ENCODE peak calls at places on chromosomes 11 and 22, in six cellular contexts. O, Y, E, S, U and W are unnamed samples.
A peak's percentile ranks its signal among the peaks of the same experiment; 100 is the strongest.

GRCh38 chr11:284081-285020 is 4.6 kb upstream of the PGGHG start:
- DNase-seq in E (no peak), S (no peak), O (no peak), U (no peak), Y (no peak), W (no peak)

GRCh38 chr11:64590763-64591221 is at the start of gene SLC22A12:
- DNase-seq in Y (no peak), O (no peak), E (no peak), U (no peak), S (no peak), W (no peak)

GRCh38 chr11:911031-911889 is 650 bp upstream of the CHID1 start:
- DNase-seq in Y (peak; percentile 52), O (no peak), S (peak; percentile 47), E (peak; percentile 53), U (peak; percentile 81), W (peak; percentile 76)

GRCh38 chr11:61814958-61815789 is 1.6 kb downstream of the FADS1 start:
- DNase-seq in Y (peak; percentile 37), E (peak; percentile 90), U (peak; percentile 99), S (peak; percentile 97), O (peak; percentile 84), W (peak; percentile 83)

GRCh38 chr11:106996691-106997090 is 21.6 kb downstream of the GUCY1A2 start:
- DNase-seq in Y (no peak), O (no peak), E (no peak), U (peak; percentile 21), S (no peak), W (no peak)

GRCh38 chr11:28529540-28530410 is 421.6 kb downstream of the METTL15 start:
- DNase-seq in E (peak; percentile 70), O (no peak), S (peak; percentile 85), U (peak; percentile 77), Y (peak; percentile 26), W (peak; percentile 86)

GRCh38 chr11:3217751-3218482 is 696 bp downstream of the MRGPRG start:
- DNase-seq in S (no peak), U (no peak), O (no peak), Y (no peak), E (no peak), W (no peak)

GRCh38 chr11:47052576-47052975 is 116.0 kb downstream of the CSTPP1 start:
- DNase-seq in O (no peak), E (no peak), S (no peak), Y (no peak), U (no peak), W (no peak)

GRCh38 chr11:27445625-27446024 is 27.0 kb downstream of the LGR4 start:
- DNase-seq in O (no peak), E (no peak), U (no peak), S (no peak), Y (no peak), W (no peak)

GRCh38 chr11:65473275-65473860 is 25.5 kb upstream of the MALAT1 start:
- DNase-seq in Y (no peak), S (no peak), E (no peak), U (peak; percentile 52), O (no peak), W (no peak)

GRCh38 chr11:98434296-98434695 is 586.5 kb upstream of the CNTN5 start:
- DNase-seq in E (no peak), U (no peak), O (no peak), Y (no peak), S (no peak), W (no peak)

GRCh38 chr11:8638300-8638699 is 44.2 kb downstream of the TRIM66 start:
- DNase-seq in E (no peak), Y (no peak), S (peak; percentile 50), O (no peak), U (peak; percentile 36), W (no peak)

GRCh38 chr11:122215244-122215992 is 99.4 kb upstream of the BLID start:
- DNase-seq in E (peak; percentile 100), Y (peak; percentile 13), S (peak; percentile 97), U (peak; percentile 97), O (peak; percentile 5), W (peak; percentile 66)

GRCh38 chr22:27377501-27377900 is 424.1 kb downstream of the MN1 start:
- DNase-seq in E (no peak), S (no peak), Y (no peak), U (no peak), O (no peak), W (no peak)

GRCh38 chr22:49996532-49997220 is 15.9 kb downstream of the IL17REL start:
- DNase-seq in E (no peak), U (no peak), S (no peak), Y (no peak), O (no peak), W (no peak)

GRCh38 chr22:49325531-49326395 is 501.9 kb downstream of the BRD1 start:
- DNase-seq in Y (no peak), E (no peak), U (no peak), O (no peak), S (no peak), W (no peak)

GRCh38 chr11:114348200-114349191 is 51.8 kb downstream of the C11orf71 start:
- DNase-seq in U (peak; percentile 86), E (peak; percentile 78), S (peak; percentile 87), O (no peak), Y (peak; percentile 64), W (peak; percentile 63)

GRCh38 chr22:19765477-19766234 is 5.1 kb downstream of the TBX1 start:
- DNase-seq in S (no peak), O (no peak), Y (peak; percentile 28), E (peak; percentile 34), U (peak; percentile 44), W (no peak)

GRCh38 chr11:112962854-112963367 is 1.7 kb downstream of the NCAM1 start:
- DNase-seq in E (peak; percentile 24), U (peak; percentile 41), Y (no peak), S (no peak), O (no peak), W (no peak)

GRCh38 chr22:37195921-37196320 is 7.9 kb upstream of the C1QTNF6 start:
- DNase-seq in U (no peak), O (no peak), Y (no peak), S (no peak), E (peak; percentile 16), W (no peak)

GRCh38 chr11:87173185-87174039 is 135.7 kb downstream of the TMEM135 start:
- DNase-seq in E (peak; percentile 60), U (peak; percentile 75), Y (peak; percentile 20), O (no peak), S (peak; percentile 66), W (no peak)

GRCh38 chr11:40029406-40029805 is 1430.0 kb downstream of the LRRC4C start:
- DNase-seq in U (no peak), O (no peak), Y (no peak), S (no peak), E (no peak), W (no peak)

GRCh38 chr11:117966908-117967307 is 19.3 kb upstream of the IL10RA start:
- DNase-seq in S (no peak), O (no peak), U (no peak), E (no peak), Y (no peak), W (no peak)

GRCh38 chr11:37533087-37533486 is 935.1 kb upstream of the RAG2 start:
- DNase-seq in Y (no peak), E (no peak), S (no peak), O (no peak), U (no peak), W (no peak)

GRCh38 chr11:37527545-37527944 is 929.5 kb upstream of the RAG2 start:
- DNase-seq in U (no peak), E (no peak), S (no peak), O (no peak), Y (no peak), W (no peak)

GRCh38 chr11:37533830-37534229 is 935.8 kb upstream of the RAG2 start:
- DNase-seq in U (no peak), Y (no peak), S (no peak), E (no peak), O (no peak), W (no peak)

GRCh38 chr11:37532271-37532670 is 934.2 kb upstream of the RAG2 start:
- DNase-seq in U (no peak), O (no peak), E (no peak), Y (no peak), S (no peak), W (no peak)
- H3K4me3 ChIP-seq in U (no peak overlapping the region), O (no peak overlapping the region), E (no peak overlapping the region), Y (no peak overlapping the region), S (no peak overlapping the region), W (no peak overlapping the region)

DNA sequence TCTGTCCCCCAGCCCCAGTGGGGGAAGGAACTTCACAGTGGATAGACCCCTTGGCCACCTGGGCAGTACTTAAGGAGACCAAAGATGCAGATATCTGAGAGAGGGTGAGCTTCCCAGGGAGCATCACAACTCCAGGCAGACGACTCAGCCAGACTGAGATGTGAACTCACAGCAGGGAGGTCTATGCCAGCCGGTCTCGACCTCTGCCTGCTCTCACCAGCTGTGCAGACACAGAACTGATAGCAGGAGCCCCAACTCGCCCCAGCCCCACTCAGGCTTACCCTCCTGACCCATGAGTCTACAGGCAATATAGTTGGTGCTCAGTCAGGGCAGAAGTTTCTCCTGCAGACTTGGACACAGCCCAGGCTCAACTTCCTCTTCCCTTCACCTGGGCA is 29.7 kb upstream of the ACCSL start:
- DNase-seq in O (no peak), S (no peak), Y (no peak), U (no peak), E (no peak), W (no peak)
- H3K4me3 ChIP-seq in O (no peak overlapping the region), S (no peak overlapping the region), Y (no peak overlapping the region), U (no peak overlapping the region), E (no peak overlapping the region), W (no peak overlapping the region)

DNA sequence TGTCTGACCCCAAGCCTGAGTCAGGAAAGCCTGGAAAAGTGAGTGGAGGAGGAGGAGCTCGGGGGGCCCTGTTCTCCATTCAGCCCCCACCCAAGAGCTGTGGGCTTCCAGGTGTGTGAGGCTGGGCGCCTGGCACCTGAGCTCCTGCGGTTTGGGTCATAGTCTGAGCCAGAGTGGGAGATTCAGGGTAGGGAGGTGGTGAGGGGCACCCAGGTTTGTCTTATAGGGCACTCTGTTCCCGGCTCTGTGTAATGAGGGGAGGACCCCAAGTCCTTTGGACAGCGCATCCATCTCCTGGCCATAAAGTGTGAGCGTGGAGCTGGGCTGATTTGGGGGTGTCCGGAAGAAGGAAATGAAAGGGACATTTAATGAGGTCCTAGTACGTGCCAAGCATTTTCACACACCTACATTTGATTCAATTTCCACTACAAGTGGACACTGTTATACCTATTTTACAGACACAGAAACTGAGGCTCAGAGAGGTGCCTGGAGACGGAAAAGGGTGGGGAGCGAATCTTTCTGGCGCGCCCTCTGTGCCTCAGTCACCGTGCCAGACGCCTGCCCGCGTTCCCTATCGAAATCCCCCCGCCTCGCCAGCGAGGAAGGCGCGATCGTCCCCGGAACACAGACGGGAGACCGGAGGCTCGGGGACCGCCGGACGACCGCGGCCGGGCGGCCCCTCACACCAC is 1.2 kb downstream of the NPTXR start:
- DNase-seq in O (no peak), Y (no peak), S (no peak), E (no peak), U (no peak), W (no peak)
- H3K4me3 ChIP-seq in O (no peak overlapping the region), Y (peak overlapping the region; percentile 50), S (peak overlapping the region; percentile 31), E (peak overlapping the region; percentile 26), U (peak overlapping the region; percentile 15), W (no peak overlapping the region)

DNA sequence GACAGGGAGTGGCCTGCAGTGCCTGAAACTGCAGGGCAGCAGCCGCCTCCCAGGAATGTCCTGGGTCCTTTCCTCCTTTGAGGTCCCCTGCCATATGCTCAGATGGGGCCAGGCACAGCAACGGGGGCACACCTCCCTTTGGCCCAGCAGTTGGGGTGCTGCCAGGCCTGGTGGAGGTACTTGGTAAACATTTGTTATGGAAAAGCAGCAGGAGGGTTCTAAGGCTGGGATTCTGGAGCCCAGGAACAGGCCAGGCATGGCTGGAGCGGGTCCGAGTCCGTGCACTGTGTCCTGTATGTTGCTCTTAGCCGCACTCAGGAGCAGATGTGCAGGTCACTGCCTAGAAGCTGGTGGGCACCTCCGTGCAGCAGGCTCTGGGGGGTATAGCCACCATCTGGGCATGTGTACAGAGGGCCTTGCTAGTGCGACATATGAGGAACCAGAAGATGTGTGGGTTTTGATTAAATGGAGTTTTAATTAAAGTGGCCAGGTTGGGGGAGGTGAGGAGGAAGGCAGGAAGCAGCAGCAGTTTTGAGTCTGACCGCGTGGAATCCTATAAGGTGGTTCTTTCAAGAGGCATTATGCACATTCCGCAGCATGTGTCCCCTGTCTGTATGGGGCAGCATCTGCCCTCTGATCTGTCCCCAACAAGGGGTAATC is 1.5 kb downstream of the ADORA2A start:
- DNase-seq in Y (peak; percentile 34), U (no peak), O (no peak), E (no peak), S (no peak), W (peak; percentile 87)
- H3K4me3 ChIP-seq in Y (peak overlapping the region; percentile 98), U (no peak overlapping the region), O (no peak overlapping the region), E (no peak overlapping the region), S (no peak overlapping the region), W (peak overlapping the region; percentile 78)